ENCODE peak calls at places on chromosomes 6 and 20, in seven cellular contexts. T, N, L, W, Q, U and E are unnamed samples.

GRCh38 chr20:48556956-48557355 is 270.8 kb downstream of the PREX1 start:
- DNase-seq in T (no peak), N (no peak), L (no peak), W (no peak), Q (no peak), U (no peak), E (no peak)

GRCh38 chr6:112983741-112984221 is 636.7 kb downstream of the RFPL4B start:
- DNase-seq in T (no peak), N (peak), L (no peak), W (peak), Q (no peak), U (no peak), E (no peak)

GRCh38 chr6:44001318-44001868 is 125.9 kb downstream of the MRPL14 start:
- DNase-seq in T (peak), N (no peak), L (no peak), W (no peak), Q (no peak), U (no peak), E (peak)

GRCh38 chr6:140731741-140732140 is 1357.3 kb upstream of the CITED2 start:
- DNase-seq in T (no peak), N (peak), L (no peak), W (no peak), Q (no peak), U (no peak), E (no peak)

GRCh38 chr6:109795994-109796555 is 105.0 kb downstream of the FIG4 start:
- DNase-seq in T (no peak), N (peak), L (no peak), W (peak), Q (no peak), U (peak), E (no peak)

GRCh38 chr20:36676701-36677421 is 30.9 kb upstream of the SLA2 start:
- DNase-seq in T (peak), N (no peak), L (no peak), W (no peak), Q (no peak), U (no peak), E (no peak)

GRCh38 chr6:108441141-108441540 is 119.6 kb upstream of the FOXO3 start:
- DNase-seq in T (no peak), N (peak), L (no peak), W (no peak), Q (no peak), U (no peak), E (no peak)

GRCh38 chr6:111220383-111221031 is 133.2 kb downstream of the SLC16A10 start:
- DNase-seq in T (no peak), N (no peak), L (no peak), W (no peak), Q (no peak), U (no peak), E (no peak)

GRCh38 chr6:7200598-7201443 is 93.1 kb downstream of the RREB1 start:
- DNase-seq in T (no peak), N (no peak), L (no peak), W (no peak), Q (no peak), U (no peak), E (no peak)

GRCh38 chr6:136180729-136181128 is 69.4 kb downstream of the MTFR2 start:
- DNase-seq in T (no peak), N (no peak), L (no peak), W (peak), Q (no peak), U (no peak), E (no peak)

GRCh38 chr20:25360631-25361286 is 29.9 kb downstream of the ABHD12 start:
- DNase-seq in T (no peak), N (peak), L (no peak), W (peak), Q (no peak), U (peak), E (no peak)

GRCh38 chr20:23879328-23879798 is at the start of gene CST5:
- DNase-seq in T (no peak), N (no peak), L (no peak), W (no peak), Q (no peak), U (no peak), E (no peak)

GRCh38 chr6:137892271-137892708 is 25.2 kb downstream of the TNFAIP3 start:
- DNase-seq in T (no peak), N (peak), L (no peak), W (peak), Q (no peak), U (peak), E (no peak)

GRCh38 chr6:166169549-166170421 is 2.1 kb upstream of the TBXT start:
- DNase-seq in T (no peak), N (no peak), L (no peak), W (no peak), Q (no peak), U (no peak), E (no peak)

GRCh38 chr20:59145926-59146800 is 17.5 kb upstream of the ZNF831 start:
- DNase-seq in T (no peak), N (no peak), L (peak), W (no peak), Q (peak), U (no peak), E (no peak)

GRCh38 chr6:52399511-52400315 is 20.4 kb upstream of the EFHC1 start:
- DNase-seq in T (no peak), N (peak), L (peak), W (peak), Q (no peak), U (peak), E (peak)

GRCh38 chr6:69973763-69974162 is 107.4 kb downstream of the COL19A1 start:
- DNase-seq in T (no peak), N (no peak), L (no peak), W (no peak), Q (no peak), U (no peak), E (no peak)

GRCh38 chr20:17768267-17768666 is 68.5 kb downstream of the BANF2 start:
- DNase-seq in T (no peak), N (no peak), L (no peak), W (no peak), Q (no peak), U (no peak), E (no peak)

GRCh38 chr6:137176729-137177128 is 3.3 kb upstream of the IL22RA2 start:
- DNase-seq in T (no peak), N (no peak), L (no peak), W (no peak), Q (no peak), U (no peak), E (no peak)

GRCh38 chr6:127518710-127519468 is at the start of gene MTCL3:
- DNase-seq in T (no peak), N (peak), L (no peak), W (peak), Q (no peak), U (peak), E (no peak)

GRCh38 chr6:127517698-127518097 is 1.4 kb downstream of the MTCL3 start:
- DNase-seq in T (no peak), N (no peak), L (no peak), W (no peak), Q (no peak), U (no peak), E (no peak)

GRCh38 chr6:127518212-127518709 is 874 bp downstream of the MTCL3 start:
- DNase-seq in T (no peak), N (no peak), L (no peak), W (no peak), Q (no peak), U (no peak), E (no peak)

GRCh38 chr6:127519469-127519785 is 292 bp upstream of the MTCL3 start:
- DNase-seq in T (no peak), N (no peak), L (no peak), W (no peak), Q (no peak), U (no peak), E (no peak)

GRCh38 chr6:127520061-127520460 is 926 bp upstream of the MTCL3 start:
- DNase-seq in T (no peak), N (peak), L (no peak), W (peak), Q (no peak), U (no peak), E (no peak)
- H3K4me3 ChIP-seq in T (no peak), N (no peak), L (no peak), W (no peak), Q (no peak), U (no peak), E (no peak)

DNA sequence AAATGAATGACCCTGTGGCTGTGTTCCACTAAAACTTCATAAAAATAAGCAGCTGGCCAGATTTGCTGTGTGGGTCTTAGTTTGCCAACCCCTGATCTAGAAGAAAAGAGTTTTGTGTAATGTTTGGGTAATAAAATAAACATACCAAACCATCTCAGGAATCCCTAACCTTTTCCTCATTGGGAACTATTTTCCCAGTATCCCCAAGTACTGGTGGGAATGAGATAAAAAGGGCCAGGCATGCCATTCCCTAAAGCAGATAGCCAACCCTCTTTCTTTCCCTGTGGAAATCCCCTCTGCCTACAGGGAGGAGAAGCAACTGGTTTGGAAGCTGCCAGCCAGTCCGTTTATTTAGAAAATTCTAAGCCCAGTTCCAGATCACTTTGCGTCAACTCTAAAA is 169.1 kb upstream of the AKAP12 start:
- DNase-seq in T (no peak), N (peak), L (no peak), W (peak), Q (no peak), U (no peak), E (no peak)
- H3K4me3 ChIP-seq in T (peak), N (peak), L (no peak), W (peak), Q (no peak), U (no peak), E (no peak)

DNA sequence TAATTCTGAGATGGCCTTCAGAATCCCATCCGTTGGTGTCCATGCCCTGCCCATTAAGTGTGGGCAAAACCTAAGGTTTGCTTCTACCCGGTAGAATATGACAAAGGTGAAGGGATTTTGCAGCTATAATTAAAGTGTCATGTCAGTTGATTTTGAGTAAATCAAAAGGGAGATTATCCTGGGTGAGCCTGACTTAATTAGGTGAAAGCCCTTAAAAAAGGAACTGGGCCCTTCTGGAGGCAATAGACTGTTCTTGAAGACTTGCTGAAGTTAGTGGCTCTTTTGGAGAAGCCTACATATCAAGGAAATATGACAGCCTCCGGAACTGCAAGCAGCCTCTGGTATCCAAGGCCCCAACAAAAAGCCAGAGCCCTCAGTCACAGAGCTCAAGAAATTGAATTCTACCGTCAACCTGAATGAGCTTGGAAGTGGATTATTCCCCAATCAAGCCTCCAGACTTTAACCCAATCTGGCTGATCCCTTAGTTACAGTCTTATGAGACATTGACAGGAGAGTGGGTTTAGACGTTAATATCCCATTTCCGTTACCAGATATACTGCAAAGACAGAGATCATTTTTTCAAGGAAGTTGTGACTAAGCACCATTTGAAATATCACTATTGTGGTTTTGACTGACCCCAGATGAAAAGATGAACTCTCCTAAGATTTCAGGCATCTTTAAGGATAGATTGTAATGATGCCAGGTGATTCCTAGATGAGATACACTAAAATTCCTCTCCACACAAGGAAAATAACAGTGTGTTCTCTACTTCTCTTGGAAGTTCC is 303.4 kb downstream of the PLCB1 start:
- DNase-seq in T (no peak), N (no peak), L (no peak), W (no peak), Q (no peak), U (no peak), E (no peak)
- H3K4me3 ChIP-seq in T (no peak), N (no peak), L (no peak), W (no peak), Q (no peak), U (no peak), E (no peak)

DNA sequence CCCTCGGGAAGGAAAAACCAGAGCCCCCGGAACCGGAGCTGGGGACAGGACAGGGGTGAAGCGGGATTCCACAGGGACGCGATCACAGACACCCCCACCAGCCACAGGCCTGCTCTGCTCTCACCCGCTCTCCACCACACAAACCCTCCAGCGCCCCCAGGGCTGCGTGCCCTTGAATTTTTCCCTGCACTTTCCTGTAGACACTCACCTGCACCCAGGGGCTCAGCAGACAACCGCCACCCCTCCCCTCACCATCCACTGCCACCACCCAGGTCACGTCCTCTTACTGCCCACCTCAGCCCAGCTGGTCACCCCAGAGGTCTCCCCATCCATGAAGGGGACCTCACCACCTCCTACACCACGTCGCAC is 631 bp downstream of the ULBP2 start:
- DNase-seq in T (no peak), N (no peak), L (no peak), W (no peak), Q (no peak), U (no peak), E (no peak)
- H3K4me3 ChIP-seq in T (peak), N (peak), L (peak), W (peak), Q (no peak), U (peak), E (peak)

GRCh38 chr20:63175031-63175895 is 40.7 kb downstream of the YTHDF1 start:
- DNase-seq in T (no peak), N (no peak), L (no peak), W (no peak), Q (no peak), U (no peak), E (no peak)
- H3K4me3 ChIP-seq in T (no peak), N (no peak), L (no peak), W (no peak), Q (no peak), U (no peak), E (no peak)